ENCODE peak calls at places on chromosomes 3 and 15, in six cellular contexts. B, M, N, P, A and Y are unnamed samples.
A peak's percentile ranks its signal among the peaks of the same experiment; 100 is the strongest.

GRCh38 chr15:83364541-83364940 is 80.1 kb upstream of the BNC1 start:
- DNase-seq in B (no peak), P (no peak), N (no peak), M (no peak), A (no peak), Y (no peak)

GRCh38 chr3:161104561-161105551 is at the start of gene B3GALNT1:
- DNase-seq in M (peak; percentile 60), P (peak; percentile 39), B (peak; percentile 35), A (peak; percentile 50), N (peak; percentile 64), Y (peak; percentile 56)

GRCh38 chr3:69199942-69200341 is 77.5 kb upstream of the LMOD3 start:
- DNase-seq in B (no peak), P (no peak), A (no peak), M (no peak), N (no peak), Y (no peak)

GRCh38 chr15:29920515-29920914 is 98.2 kb upstream of the TJP1 start:
- DNase-seq in N (peak; percentile 65), B (no peak), A (no peak), M (peak; percentile 75), P (no peak), Y (peak; percentile 24)

GRCh38 chr3:125150525-125151436 is 61.8 kb downstream of the SLC12A8 start:
- DNase-seq in M (no peak), A (no peak), N (no peak), P (peak; percentile 49), B (no peak), Y (peak; percentile 40)

GRCh38 chr3:130374908-130375307 is 29.4 kb downstream of the COL6A5 start:
- DNase-seq in M (no peak), N (no peak), B (no peak), P (no peak), A (no peak), Y (no peak)

GRCh38 chr15:51864408-51865056 is 35.1 kb downstream of the TMOD3 start:
- DNase-seq in A (peak; percentile 25), B (no peak), P (peak; percentile 33), N (peak; percentile 75), M (no peak), Y (peak; percentile 25)

GRCh38 chr15:66907826-66908502 is 157.4 kb upstream of the SMAD3 start:
- DNase-seq in M (peak; percentile 32), P (no peak), B (peak; percentile 30), A (no peak), N (no peak), Y (peak; percentile 52)

GRCh38 chr15:47477253-47477652 is 240.1 kb upstream of the SEMA6D start:
- DNase-seq in P (no peak), B (no peak), M (no peak), A (no peak), N (no peak), Y (peak; percentile 8)

GRCh38 chr3:100073555-100074307 is 40.6 kb downstream of the FILIP1L start:
- DNase-seq in B (peak; percentile 10), P (no peak), M (no peak), N (no peak), A (peak; percentile 35), Y (no peak)

GRCh38 chr3:8987673-8988655 is 24.7 kb upstream of the RAD18 start:
- DNase-seq in P (peak; percentile 57), A (peak; percentile 76), N (peak; percentile 28), M (peak; percentile 80), B (peak; percentile 63), Y (peak; percentile 76)

GRCh38 chr3:111283165-111283564 is 211.5 kb downstream of the NECTIN3 start:
- DNase-seq in P (no peak), A (no peak), M (no peak), N (no peak), B (no peak), Y (no peak)

GRCh38 chr3:122313261-122313660 is 11.8 kb upstream of the CSTA start:
- DNase-seq in P (no peak), M (no peak), A (no peak), N (no peak), B (no peak), Y (peak; percentile 21)

GRCh38 chr3:33834117-33834495 is 35.7 kb downstream of the PDCD6IP start:
- DNase-seq in B (no peak), M (no peak), A (no peak), P (no peak), N (no peak), Y (no peak)

GRCh38 chr3:104873331-104873730 is 493.4 kb upstream of the ALCAM start:
- DNase-seq in M (no peak), N (no peak), P (no peak), A (no peak), B (no peak), Y (peak; percentile 62)

GRCh38 chr3:85384372-85384771 is 425.6 kb downstream of the CADM2 start:
- DNase-seq in M (no peak), P (no peak), B (no peak), A (no peak), N (no peak), Y (no peak)

GRCh38 chr3:183291511-183292031 is 38.5 kb downstream of the B3GNT5 start:
- DNase-seq in M (no peak), N (no peak), B (no peak), P (no peak), A (no peak), Y (peak; percentile 21)

GRCh38 chr3:84836961-84837360 is 121.8 kb upstream of the CADM2 start:
- DNase-seq in A (no peak), P (no peak), B (no peak), N (peak; percentile 8), M (peak; percentile 3), Y (no peak)

GRCh38 chr3:44439499-44440295 is 37.8 kb downstream of the ZNF445 start:
- DNase-seq in B (peak; percentile 40), P (peak; percentile 49), N (no peak), A (no peak), M (peak; percentile 26), Y (no peak)

GRCh38 chr15:85763557-85764303 is 31.0 kb downstream of the KLHL25 start:
- DNase-seq in P (no peak), N (no peak), M (no peak), B (no peak), A (no peak), Y (no peak)